ENCODE peak calls at places on chromosomes 4 and X, in four cellular contexts. X is cardiac muscle cell; K is CD8-positive, alpha-beta T cell; L is neuronal stem cell. S is an unnamed sample. For H3K4me1, the result is how much of the 10 kb centered on the place peaks cover.

GRCh38 chr4:173370130-173370476 is 651 bp upstream of the SAP30 start:
- DNase-seq in X (no peak), K (peak), L (no peak), S (peak)

GRCh38 chrX:10296581-10296980 is 139.8 kb downstream of the CLCN4 start:
- DNase-seq in X (peak), K (no peak), L (no peak), S (no peak)

GRCh38 chr4:184385705-184386141 is 88.6 kb downstream of the IRF2 start:
- DNase-seq in X (no peak), K (no peak), L (no peak), S (no peak)

GRCh38 chrX:136065044-136065671 is 79.9 kb downstream of the SLC9A6 start:
- DNase-seq in X (peak), K (peak), L (no peak), S (no peak)

GRCh38 chr4:15779336-15779735 is 1.2 kb downstream of the CD38 start:
- DNase-seq in X (peak), K (no peak), L (peak), S (no peak)

GRCh38 chrX:139246295-139246694 is 284.2 kb upstream of the F9 start:
- DNase-seq in X (no peak), K (no peak), L (no peak), S (no peak)

GRCh38 chrX:108036298-108036973 is 8.4 kb upstream of the VSIG1 start:
- DNase-seq in X (peak), K (no peak), L (no peak), S (no peak)

GRCh38 chr4:188110741-188111458 is 1.5 kb upstream of the TRIML2 start:
- DNase-seq in X (no peak), K (no peak), L (no peak), S (no peak)

GRCh38 chr4:76545161-76545884 is 110.3 kb downstream of the SHROOM3 start:
- DNase-seq in X (no peak), K (no peak), L (no peak), S (no peak)

GRCh38 chrX:98412058-98412457 is 1528.3 kb downstream of the RPA4 start:
- DNase-seq in X (no peak), K (no peak), L (no peak), S (no peak)

GRCh38 chr4:71270901-71271300 is 67.9 kb upstream of the SLC4A4 start:
- DNase-seq in X (peak), K (no peak), L (peak), S (no peak)

GRCh38 chr4:153434190-153434589 is 32.0 kb upstream of the TMEM131L start:
- DNase-seq in X (no peak), K (no peak), L (no peak), S (no peak)

GRCh38 chr4:153432971-153433752 is 33.0 kb upstream of the TMEM131L start:
- DNase-seq in X (peak), K (peak), L (no peak), S (peak)

GRCh38 chr4:153428816-153429592 is 37.2 kb upstream of the TMEM131L start:
- DNase-seq in X (peak), K (no peak), L (no peak), S (no peak)

GRCh38 chr4:153438916-153439756 is 27.0 kb upstream of the TMEM131L start:
- DNase-seq in X (no peak), K (no peak), L (no peak), S (peak)

DNA sequence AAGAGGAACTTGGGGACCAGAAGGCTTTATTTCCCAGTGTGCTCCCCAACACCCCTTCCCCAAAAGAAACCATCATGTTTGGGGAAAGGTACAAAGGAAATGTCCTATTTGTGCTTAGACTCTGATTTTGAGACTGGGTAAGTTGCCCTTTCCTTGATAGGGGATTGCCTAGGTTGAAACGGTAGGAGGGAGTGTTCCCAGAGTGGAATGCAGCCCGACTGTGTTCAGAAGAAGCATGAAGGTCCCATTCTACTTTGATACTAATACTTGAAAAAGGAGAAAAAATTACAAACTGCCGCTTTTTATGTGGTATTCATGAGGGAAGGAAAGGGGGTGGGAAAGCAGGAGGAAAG is 32.4 kb upstream of the TMEM131L start:
- DNase-seq in X (no peak), K (no peak), L (no peak), S (no peak)
- H3K4me1 ChIP-seq in X (under half), K (half or more), L (under half), S (under half)

GRCh38 chrX:37781808-37782207 is 1.9 kb downstream of the CYBB start:
- DNase-seq in X (no peak), K (no peak), L (no peak), S (no peak)
- H3K4me1 ChIP-seq in X (under half), K (under half), L (under half), S (under half)

GRCh38 chr4:78652282-78652876 is 100.8 kb downstream of the ANXA3 start:
- DNase-seq in X (peak), K (no peak), L (no peak), S (no peak)
- H3K4me1 ChIP-seq in X (under half), K (under half), L (under half), S (under half)

DNA sequence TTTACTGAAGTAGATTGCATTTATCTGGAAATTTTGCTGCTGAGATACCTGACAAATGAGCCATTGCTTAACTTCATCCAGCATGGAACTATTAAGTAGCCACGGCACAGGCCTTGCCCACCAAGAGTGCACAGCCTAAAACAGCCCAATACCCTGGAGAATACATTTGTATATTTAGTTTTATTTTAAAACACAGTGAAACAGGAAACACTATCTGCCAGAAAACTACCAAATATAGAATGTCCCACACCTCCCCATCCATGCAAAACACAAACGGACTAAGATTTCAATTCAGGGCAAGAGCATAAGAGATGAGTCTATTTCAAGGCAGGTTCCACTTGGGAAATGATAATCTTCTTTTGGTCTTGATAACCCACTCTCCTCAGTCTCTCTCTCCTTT is 57.1 kb downstream of the MAML3 start:
- DNase-seq in X (peak), K (no peak), L (no peak), S (no peak)
- H3K4me1 ChIP-seq in X (half or more), K (half or more), L (under half), S (half or more)

S was measured in spleen.